ENCODE peak calls at places on chromosomes 5 and 9, in four cellular contexts. B, T, E and U are unnamed samples.
A peak's percentile ranks its signal among the peaks of the same experiment; 100 is the strongest.

GRCh38 chr5:35963381-35963843 is 25.0 kb upstream of the CAPSL start:
- DNase-seq in B (no peak), T (peak; percentile 58), E (no peak), U (peak; percentile 38)

GRCh38 chr5:148623741-148624140 is 30.6 kb downstream of the HTR4 start:
- DNase-seq in B (no peak), T (peak; percentile 24), E (no peak), U (no peak)

GRCh38 chr9:17342696-17343095 is 207.9 kb downstream of the CNTLN start:
- DNase-seq in B (no peak), T (no peak), E (no peak), U (no peak)

GRCh38 chr5:64763948-64764503 is 4.5 kb downstream of the SREK1IP1 start:
- DNase-seq in B (no peak), T (no peak), E (no peak), U (no peak)

GRCh38 chr9:85522459-85523092 is 219.2 kb downstream of the AGTPBP1 start:
- DNase-seq in B (peak; percentile 46), T (no peak), E (no peak), U (peak; percentile 86)

GRCh38 chr9:136644593-136645342 is 17.9 kb upstream of the EGFL7 start:
- DNase-seq in B (peak; percentile 94), T (peak; percentile 60), E (no peak), U (peak; percentile 80)

GRCh38 chr5:93909356-93909755 is 168.0 kb upstream of the POU5F2 start:
- DNase-seq in B (no peak), T (no peak), E (no peak), U (no peak)

GRCh38 chr5:76787237-76787636 is 31.6 kb upstream of the F2RL1 start:
- DNase-seq in B (no peak), T (no peak), E (no peak), U (no peak)

GRCh38 chr9:107683566-107683965 is 194.0 kb upstream of the KLF4 start:
- DNase-seq in B (no peak), T (no peak), E (no peak), U (peak; percentile 68)

GRCh38 chr5:59272744-59273427 is 620.6 kb downstream of the PDE4D start:
- DNase-seq in B (no peak), T (no peak), E (no peak), U (no peak)

DNA sequence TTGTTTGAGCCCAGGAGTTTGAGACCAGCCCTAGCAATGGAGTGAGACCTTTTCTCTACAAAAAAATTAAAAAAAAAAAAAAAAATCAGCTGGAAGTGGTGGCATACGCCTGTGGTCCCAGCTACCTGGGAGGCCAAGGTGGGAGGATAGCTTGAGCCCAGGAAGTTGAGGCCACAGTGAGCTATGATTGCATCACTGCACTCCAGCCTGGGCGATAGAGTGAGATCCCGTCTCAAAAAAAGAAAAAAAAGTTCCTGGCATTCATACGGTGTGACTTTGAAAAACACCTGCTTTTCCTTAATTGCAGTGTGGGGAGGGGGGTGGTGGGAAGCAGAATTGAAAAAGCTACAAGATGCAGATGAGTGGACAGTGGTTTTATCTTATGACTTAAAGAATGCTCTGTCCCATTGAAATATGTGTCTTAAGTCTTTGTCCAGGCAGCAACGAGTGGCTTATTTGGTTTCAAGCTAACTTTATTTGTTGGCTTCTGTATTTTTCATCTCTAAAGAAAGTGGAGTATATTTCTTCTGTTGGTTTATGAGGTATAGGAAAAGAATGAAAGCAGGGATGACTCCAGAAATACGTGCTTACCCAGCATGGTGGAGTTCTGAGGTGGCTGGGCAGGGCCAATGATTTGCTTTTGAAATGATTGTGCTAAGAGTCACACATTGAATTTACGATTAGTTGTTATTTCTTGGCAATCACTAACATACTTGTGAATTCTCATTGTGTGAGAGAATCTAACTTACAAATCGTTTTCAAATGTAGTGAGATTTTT is 27.8 kb downstream of the ROPN1L start:
- DNase-seq in B (no peak), T (no peak), E (no peak), U (no peak)
- TF ChIP-seq POLR2AphosphoS5 in B (no peak), T (no peak), E (no peak), U (no peak)

DNA sequence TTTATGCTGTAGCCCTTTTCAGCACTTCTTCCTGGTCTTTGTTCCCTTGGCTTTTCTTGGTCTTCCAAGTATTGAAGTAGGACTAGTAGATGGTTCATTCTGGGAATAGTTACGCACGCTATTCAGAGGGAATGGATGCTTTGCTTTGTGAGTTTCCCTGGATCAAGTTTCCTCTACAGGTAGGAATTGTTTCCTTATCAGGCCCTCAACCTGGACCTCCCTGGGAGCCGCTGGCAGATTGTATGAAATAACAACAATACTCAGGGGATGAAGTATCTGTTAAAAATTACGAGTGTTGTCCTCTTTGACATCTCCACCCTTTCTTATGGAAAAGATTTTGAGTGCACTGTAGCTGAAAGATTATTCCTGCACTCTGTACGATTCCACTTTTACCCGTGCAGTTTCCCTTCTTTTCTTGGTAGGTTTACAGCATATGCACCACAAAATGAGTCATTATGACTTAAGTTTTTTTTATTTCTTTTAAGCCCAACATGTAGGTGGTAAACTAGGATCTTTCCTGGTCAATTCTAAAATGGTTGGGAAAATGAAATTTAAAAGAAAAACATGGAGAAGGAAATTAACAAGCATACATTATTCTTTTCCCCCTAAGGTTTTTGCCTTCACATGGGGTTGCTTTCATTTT is 57.9 kb downstream of the ARHGAP26 start:
- DNase-seq in B (no peak), T (no peak), E (no peak), U (no peak)
- TF ChIP-seq SPI1 in B (no peak), T (no peak), E (no peak), U (no peak)

DNA sequence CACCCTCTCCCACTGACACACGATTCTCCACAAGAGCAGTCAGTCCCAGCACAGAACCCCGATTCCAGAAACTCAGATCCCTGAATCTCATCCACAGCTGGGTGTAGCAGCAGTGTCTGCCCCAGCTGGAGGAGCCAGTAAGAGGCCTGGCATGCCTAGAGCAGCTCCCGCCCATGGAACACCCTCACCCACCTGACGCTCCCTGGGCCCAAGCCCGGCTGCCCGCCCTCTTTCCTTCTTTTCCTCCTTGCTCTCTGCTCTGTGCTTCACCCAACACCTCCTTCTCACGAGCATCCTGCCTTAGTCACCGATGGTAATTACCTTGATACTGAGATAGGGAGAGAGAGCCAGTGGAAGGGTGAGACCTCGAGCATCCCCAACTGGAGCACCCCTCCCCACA is 8.7 kb downstream of the PCDH1 start:
- DNase-seq in B (no peak), T (no peak), E (no peak), U (no peak)
- TF ChIP-seq POLR2AphosphoS5 in B (no peak), T (no peak), E (no peak), U (no peak)

GRCh38 chr9:125119643-125120286 is 23.6 kb downstream of the SCAI start:
- DNase-seq in B (no peak), T (no peak), E (no peak), U (no peak)
- TF ChIP-seq SPI1 in B (no peak), T (no peak), E (no peak), U (no peak)

GRCh38 chr9:115213777-115214428 is 95.9 kb upstream of the TNC start:
- DNase-seq in B (no peak), T (no peak), E (no peak), U (no peak)

GRCh38 chr9:115210699-115211098 is 92.7 kb upstream of the TNC start:
- DNase-seq in B (no peak), T (no peak), E (no peak), U (no peak)

GRCh38 chr9:115209601-115210306 is 91.8 kb upstream of the TNC start:
- DNase-seq in B (no peak), T (no peak), E (peak; percentile 56), U (no peak)

GRCh38 chr9:115212832-115213231 is 94.9 kb upstream of the TNC start:
- DNase-seq in B (no peak), T (no peak), E (no peak), U (no peak)

GRCh38 chr9:115211413-115212204 is 93.7 kb upstream of the TNC start:
- DNase-seq in B (no peak), T (no peak), E (peak; percentile 68), U (no peak)
- TF ChIP-seq POLR2AphosphoS5 in B (peak; percentile 40), T (no peak), E (peak; percentile 56), U (no peak)

GRCh38 chr9:101999441-101999840 is 261.0 kb upstream of the GRIN3A start:
- DNase-seq in B (no peak), T (no peak), E (no peak), U (no peak)

GRCh38 chr9:101991926-101992325 is 253.5 kb upstream of the GRIN3A start:
- DNase-seq in B (no peak), T (no peak), E (no peak), U (no peak)

GRCh38 chr9:101995231-101995630 is 256.8 kb upstream of the GRIN3A start:
- DNase-seq in B (no peak), T (no peak), E (no peak), U (no peak)
- TF ChIP-seq SPI1 in B (no peak), T (no peak), E (no peak), U (no peak)

GRCh38 chr5:95646569-95647330 is at the start of gene RFESD:
- DNase-seq in B (peak; percentile 63), T (peak; percentile 96), E (peak; percentile 83), U (peak; percentile 73)
- TF ChIP-seq POLR2AphosphoS5 in B (peak; percentile 75), T (peak; percentile 94), E (peak; percentile 81), U (peak; percentile 60)

GRCh38 chr9:8723195-8723594 is 923.6 kb upstream of the DMAC1 start:
- DNase-seq in B (no peak), T (no peak), E (no peak), U (no peak)

GRCh38 chr9:8726692-8727091 is 927.1 kb upstream of the DMAC1 start:
- DNase-seq in B (no peak), T (no peak), E (no peak), U (no peak)

GRCh38 chr9:8725635-8726034 is 926.1 kb upstream of the DMAC1 start:
- DNase-seq in B (no peak), T (no peak), E (no peak), U (no peak)

GRCh38 chr9:8727191-8727590 is 927.6 kb upstream of the DMAC1 start:
- DNase-seq in B (no peak), T (no peak), E (no peak), U (no peak)

GRCh38 chr9:8724284-8725018 is 924.9 kb upstream of the DMAC1 start:
- DNase-seq in B (no peak), T (no peak), E (no peak), U (no peak)
- TF ChIP-seq SPI1 in B (no peak), T (no peak), E (no peak), U (no peak)